ENCODE peak calls at places on chromosomes 13 and 19, in seven cellular contexts. X, E, N, F, A, C and L are unnamed samples.

GRCh38 chr19:41521860-41522555 is 54.0 kb upstream of the CEACAM21 start:
- DNase-seq in X (no peak), E (no peak), N (no peak), F (no peak), A (no peak), C (no peak), L (no peak)

GRCh38 chr13:86559915-86560314 is 760.7 kb upstream of the SLITRK6 start:
- DNase-seq in X (no peak), E (no peak), N (no peak), F (no peak), A (no peak), C (no peak), L (no peak)

GRCh38 chr19:8079988-8080387 is 27.4 kb downstream of the CCL25 start:
- DNase-seq in X (no peak), E (no peak), N (no peak), F (no peak), A (no peak), C (no peak), L (no peak)

GRCh38 chr13:48448285-48448962 is 35.5 kb upstream of the LPAR6 start:
- DNase-seq in X (no peak), E (no peak), N (no peak), F (no peak), A (no peak), C (no peak), L (no peak)

GRCh38 chr13:35014606-35015005 is 72.5 kb downstream of the NBEA start:
- DNase-seq in X (no peak), E (no peak), N (no peak), F (no peak), A (no peak), C (no peak), L (no peak)

GRCh38 chr19:35212241-35212640 is 16.3 kb downstream of the FAM187B start:
- DNase-seq in X (no peak), E (no peak), N (no peak), F (no peak), A (no peak), C (no peak), L (no peak)

GRCh38 chr19:32910874-32911273 is 41.3 kb upstream of the SLC7A9 start:
- DNase-seq in X (no peak), E (no peak), N (no peak), F (peak; percentile 12), A (no peak), C (no peak), L (no peak)

GRCh38 chr13:31038834-31039552 is 106.5 kb downstream of the TEX26 start:
- DNase-seq in X (no peak), E (no peak), N (no peak), F (peak; percentile 44), A (no peak), C (no peak), L (peak; percentile 58)

GRCh38 chr13:45807520-45808099 is 43.9 kb downstream of the SIAH3 start:
- DNase-seq in X (no peak), E (no peak), N (no peak), F (peak; percentile 17), A (no peak), C (peak; percentile 58), L (no peak)

GRCh38 chr19:53467138-53467502 is 413 bp upstream of the ZNF813 start:
- DNase-seq in X (no peak), E (no peak), N (peak; percentile 27), F (no peak), A (peak; percentile 68), C (peak; percentile 19), L (no peak)

GRCh38 chr19:55088543-55089265 is 13.0 kb downstream of the EPS8L1 start:
- DNase-seq in X (no peak), E (no peak), N (peak; percentile 82), F (peak; percentile 43), A (no peak), C (peak; percentile 72), L (no peak)

GRCh38 chr13:43307221-43307920 is 284.0 kb downstream of the DNAJC15 start:
- DNase-seq in X (no peak), E (no peak), N (no peak), F (no peak), A (no peak), C (no peak), L (no peak)

GRCh38 chr19:43474986-43475705 is 9.7 kb upstream of the LYPD3 start:
- DNase-seq in X (peak; percentile 90), E (peak; percentile 98), N (peak; percentile 92), F (peak; percentile 97), A (peak; percentile 97), C (peak; percentile 95), L (no peak)

DNA sequence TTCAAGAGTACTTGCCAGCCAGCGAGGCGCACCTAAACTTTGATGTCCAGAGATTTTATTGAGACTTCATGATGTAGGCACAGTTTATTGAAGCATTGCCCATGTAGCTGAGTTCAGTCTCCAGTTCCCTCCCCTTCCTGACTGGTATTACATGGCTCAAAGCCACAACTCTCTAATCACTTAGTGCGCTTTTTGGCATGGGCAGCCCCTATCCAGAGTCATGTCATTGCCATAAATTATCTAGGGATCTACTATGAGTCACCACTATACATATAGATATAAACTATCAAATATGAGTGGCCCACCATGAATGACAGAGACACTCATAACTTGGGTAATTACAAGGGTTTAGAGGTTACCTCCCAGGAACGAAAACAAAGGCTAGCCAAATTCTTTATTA is 7.7 kb downstream of the ZNF614 start:
- DNase-seq in X (no peak), E (no peak), N (no peak), F (no peak), A (no peak), C (no peak), L (no peak)
- H3K9me3 ChIP-seq in X (peaks cover 94% of the 10 kb centered on the region), E (peaks cover 66% of the 10 kb centered on the region), N (peaks cover 76% of the 10 kb centered on the region), F (peaks cover 26% of the 10 kb centered on the region), A (peaks cover 98% of the 10 kb centered on the region), C (peaks cover 33% of the 10 kb centered on the region), L (peaks cover 63% of the 10 kb centered on the region)

GRCh38 chr13:24626449-24626848 is 53.8 kb upstream of the ATP12A start:
- DNase-seq in X (no peak), E (peak; percentile 18), N (no peak), F (no peak), A (no peak), C (no peak), L (no peak)
- H3K27ac ChIP-seq in X (no peak overlapping the region), E (no peak overlapping the region), N (no peak overlapping the region), F (no peak overlapping the region), A (no peak overlapping the region), C (no peak overlapping the region), L (no peak overlapping the region)

GRCh38 chr13:73133536-73133935 is 74.7 kb downstream of the KLF5 start:
- DNase-seq in X (no peak), E (no peak), N (no peak), F (no peak), A (no peak), C (no peak), L (no peak)
- H3K9me3 ChIP-seq in X (no peaks in the 10 kb centered on the region), E (no peaks in the 10 kb centered on the region), N (no peaks in the 10 kb centered on the region), F (no peaks in the 10 kb centered on the region), A (no peaks in the 10 kb centered on the region), C (no peaks in the 10 kb centered on the region), L (no peaks in the 10 kb centered on the region)

GRCh38 chr19:7069042-7069903 is at the start of gene ZNF557:
- DNase-seq in X (peak; percentile 97), E (peak; percentile 99), N (peak; percentile 99), F (peak; percentile 95), A (peak; percentile 99), C (peak; percentile 98), L (no peak)

GRCh38 chr19:7067716-7068115 is 1.8 kb upstream of the ZNF557 start:
- DNase-seq in X (no peak), E (no peak), N (no peak), F (peak; percentile 49), A (no peak), C (no peak), L (no peak)

GRCh38 chr19:7068599-7068998 is 904 bp upstream of the ZNF557 start:
- DNase-seq in X (no peak), E (no peak), N (no peak), F (no peak), A (no peak), C (no peak), L (no peak)

GRCh38 chr19:7063339-7063738 is 4.9 kb upstream of the MBD3L3 start:
- DNase-seq in X (no peak), E (no peak), N (no peak), F (no peak), A (no peak), C (no peak), L (no peak)

DNA sequence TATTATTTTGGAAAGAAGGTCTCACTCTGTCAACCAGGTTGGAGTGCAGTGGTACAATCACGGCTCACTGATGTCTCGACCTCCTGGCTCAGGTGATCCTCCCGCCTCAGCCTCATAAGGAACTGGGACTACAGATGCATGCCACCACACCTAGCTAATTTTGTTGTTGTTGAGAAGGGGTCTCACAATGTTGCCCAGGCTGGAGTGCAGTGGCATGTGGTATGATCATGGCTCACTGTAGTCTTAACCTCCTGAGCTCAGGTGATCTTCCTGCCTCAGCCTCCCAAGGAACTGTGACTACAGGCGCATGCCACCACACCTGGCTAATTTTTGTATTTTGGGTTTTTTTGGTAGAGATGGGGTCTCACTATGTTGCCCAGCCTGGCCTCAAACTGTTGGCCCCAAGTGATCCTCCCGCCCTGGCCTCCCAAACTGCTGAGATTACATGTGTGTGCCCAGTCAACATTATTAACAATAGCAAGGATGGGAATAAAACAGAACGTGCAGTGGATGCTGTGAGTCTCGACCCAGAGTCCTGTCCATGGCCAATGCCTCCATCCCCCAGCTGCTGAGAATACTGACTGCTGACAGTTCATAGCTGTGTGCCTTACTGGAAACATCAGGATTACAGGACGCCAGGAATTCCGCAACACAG is 5.4 kb upstream of the MBD3L3 start:
- DNase-seq in X (no peak), E (no peak), N (no peak), F (no peak), A (no peak), C (no peak), L (no peak)
- H3K27ac ChIP-seq in X (no peak overlapping the region), E (no peak overlapping the region), N (no peak overlapping the region), F (no peak overlapping the region), A (no peak overlapping the region), C (no peak overlapping the region), L (no peak overlapping the region)

GRCh38 chr19:23525265-23525862 is 130.1 kb upstream of the ZNF91 start:
- DNase-seq in X (no peak), E (peak; percentile 12), N (no peak), F (no peak), A (no peak), C (no peak), L (no peak)
- H3K9me3 ChIP-seq in X (no peaks in the 10 kb centered on the region), E (peaks cover 3% of the 10 kb centered on the region), N (no peaks in the 10 kb centered on the region), F (peaks cover 18% of the 10 kb centered on the region), A (no peaks in the 10 kb centered on the region), C (no peaks in the 10 kb centered on the region), L (no peaks in the 10 kb centered on the region)